ENCODE peak calls at places on chromosomes 6 and 20, in eight cellular contexts. N is breast epithelium, Z is choroid plexus epithelial cell, I is non-pigmented ciliary epithelial cell, K is heart right ventricle, T is NCI-H1694 treated with DMSO at 0.1 percent for 48 hours, J is posterior cingulate gyrus, R is HT-29. B is an unnamed sample.

GRCh38 chr6:144768676-144769599 is 483.8 kb downstream of the UTRN start:
- DNase-seq in I (no peak), K (no peak), R (no peak), N (no peak), T (peak), J (no peak), Z (no peak), B (no peak)

GRCh38 chr6:123529058-123529457 is 107.7 kb downstream of the TRDN start:
- DNase-seq in K (no peak), Z (no peak), I (no peak), R (no peak), T (no peak), N (no peak), J (no peak), B (no peak)

GRCh38 chr6:142223938-142224337 is 76.9 kb downstream of the VTA1 start:
- DNase-seq in K (no peak), T (no peak), N (no peak), Z (no peak), I (no peak), J (no peak), R (no peak), B (no peak)

GRCh38 chr6:109349419-109349987 is 32.8 kb downstream of the CD164 start:
- DNase-seq in N (no peak), T (no peak), J (no peak), Z (peak), I (peak), R (peak), K (no peak), B (no peak)

GRCh38 chr6:22765015-22765414 is 195.6 kb downstream of the HDGFL1 start:
- DNase-seq in J (no peak), I (no peak), N (no peak), T (no peak), K (no peak), R (no peak), Z (peak), B (no peak)

GRCh38 chr6:157685596-157686280 is 137.3 kb upstream of the SNX9 start:
- DNase-seq in N (no peak), R (no peak), J (no peak), Z (no peak), T (no peak), I (no peak), K (no peak), B (no peak)

GRCh38 chr6:26224940-26225847 is 138.0 kb downstream of the HFE start:
- DNase-seq in Z (peak), J (no peak), K (no peak), R (no peak), I (peak), N (no peak), T (no peak), B (no peak)

GRCh38 chr6:135251964-135252429 is 70.9 kb downstream of the MYB start:
- DNase-seq in I (peak), K (no peak), R (peak), T (no peak), Z (peak), J (no peak), N (no peak), B (no peak)

GRCh38 chr6:149766156-149766768 is 16.7 kb downstream of the PCMT1 start:
- DNase-seq in I (peak), J (no peak), R (peak), K (no peak), T (no peak), Z (peak), N (no peak), B (no peak)

GRCh38 chr6:25333471-25333870 is 54.3 kb downstream of the CARMIL1 start:
- DNase-seq in T (no peak), I (no peak), N (no peak), Z (no peak), K (no peak), R (no peak), J (no peak), B (no peak)

GRCh38 chr6:5053038-5053437 is 32.1 kb upstream of the PPP1R3G start:
- DNase-seq in J (no peak), R (no peak), N (no peak), Z (peak), I (no peak), K (no peak), T (no peak), B (no peak)

GRCh38 chr6:2478200-2478599 is 232.8 kb upstream of the GMDS start:
- DNase-seq in K (no peak), R (no peak), Z (peak), I (peak), J (no peak), T (no peak), N (no peak), B (no peak)

GRCh38 chr6:30754631-30755030 is 10.3 kb upstream of the IER3 start:
- DNase-seq in R (no peak), Z (no peak), J (no peak), K (no peak), N (no peak), T (no peak), I (no peak), B (no peak)

GRCh38 chr6:169933839-169934698 is 182.6 kb downstream of the ERMARD start:
- DNase-seq in J (no peak), R (no peak), Z (no peak), T (no peak), K (peak), N (peak), I (no peak), B (peak)

GRCh38 chr6:85404497-85405174 is 45.2 kb upstream of the NT5E start:
- DNase-seq in K (no peak), Z (peak), N (no peak), R (peak), I (peak), J (no peak), T (no peak), B (no peak)

GRCh38 chr20:20237093-20237959 is 130.6 kb upstream of the INSM1 start:
- DNase-seq in K (no peak), I (no peak), Z (peak), J (no peak), N (peak), R (peak), T (no peak), B (no peak)

GRCh38 chr20:2297352-2297717 is 1.5 kb downstream of the TGM3 start:
- DNase-seq in N (no peak), I (no peak), J (no peak), T (no peak), K (no peak), Z (peak), R (no peak), B (no peak)

GRCh38 chr20:10654630-10655029 is 19.2 kb downstream of the JAG1 start:
- DNase-seq in Z (no peak), J (no peak), T (no peak), N (no peak), I (no peak), R (peak), K (no peak), B (no peak)

B was measured in heart left ventricle.